ENCODE peak calls at places on chromosome 15, in ten cellular contexts. M, A, H, P, I, D, X, L, S and V are unnamed samples.

GRCh38 chr15:75193272-75193671 is 8.4 kb upstream of the C15orf39 start:
- DNase-seq in L (no peak), P (no peak), D (no peak), S (no peak), M (no peak), H (no peak), A (no peak), I (no peak), X (no peak), V (no peak)

GRCh38 chr15:48800811-48801460 is 9.9 kb downstream of the CEP152 start:
- DNase-seq in D (no peak), X (peak), M (peak), L (no peak), A (no peak), S (no peak), H (no peak), I (no peak), P (peak), V (no peak)

GRCh38 chr15:69838338-69838737 is 259.4 kb downstream of the TLE3 start:
- DNase-seq in P (no peak), L (no peak), H (no peak), A (no peak), S (no peak), D (no peak), M (no peak), I (no peak), X (no peak), V (no peak)

GRCh38 chr15:40767838-40768491 is 1.8 kb upstream of the C15orf62 start:
- DNase-seq in L (no peak), P (no peak), I (no peak), S (no peak), D (no peak), M (no peak), A (no peak), H (no peak), X (no peak), V (peak)

GRCh38 chr15:91852741-91853500 is 587 bp upstream of the SLCO3A1 start:
- DNase-seq in I (peak), L (peak), A (peak), X (peak), D (peak), P (peak), M (peak), H (peak), S (peak), V (peak)

GRCh38 chr15:82805994-82806406 is at the start of gene FSD2:
- DNase-seq in X (no peak), P (no peak), L (no peak), I (no peak), M (no peak), D (peak), S (no peak), H (no peak), A (no peak), V (peak)

GRCh38 chr15:88115529-88116152 is 140.9 kb downstream of the NTRK3 start:
- DNase-seq in A (no peak), D (no peak), X (peak), L (no peak), I (no peak), M (no peak), P (no peak), H (no peak), S (no peak), V (peak)

GRCh38 chr15:69325456-69325971 is 26.8 kb downstream of the PAQR5 start:
- DNase-seq in A (no peak), S (no peak), H (no peak), D (no peak), M (no peak), L (no peak), P (no peak), X (no peak), I (no peak), V (no peak)

GRCh38 chr15:62855085-62855476 is 187.5 kb upstream of the TPM1 start:
- DNase-seq in X (no peak), L (no peak), I (no peak), S (no peak), P (no peak), M (no peak), A (no peak), D (no peak), H (no peak), V (no peak)

GRCh38 chr15:87604857-87605446 is 651.6 kb downstream of the NTRK3 start:
- DNase-seq in H (no peak), M (no peak), P (no peak), I (no peak), X (peak), L (peak), S (no peak), A (no peak), D (no peak), V (no peak)

GRCh38 chr15:67892559-67893377 is 52.9 kb upstream of the RNU6-1 start:
- DNase-seq in M (no peak), S (peak), A (no peak), I (no peak), X (peak), D (no peak), H (no peak), L (no peak), P (no peak), V (no peak)

GRCh38 chr15:50166216-50166615 is 15.8 kb upstream of the SLC27A2 start:
- DNase-seq in I (no peak), A (no peak), H (no peak), M (peak), X (peak), D (no peak), L (no peak), P (peak), S (no peak), V (no peak)

GRCh38 chr15:60374628-60375081 is 23.1 kb downstream of the ANXA2 start:
- DNase-seq in P (peak), A (no peak), H (peak), X (peak), I (peak), L (no peak), D (no peak), M (peak), S (no peak), V (peak)

GRCh38 chr15:77975332-77976119 is 102.0 kb downstream of the TBC1D2B start:
- DNase-seq in I (no peak), A (no peak), M (no peak), L (no peak), D (no peak), X (no peak), H (no peak), S (no peak), P (no peak), V (no peak)

GRCh38 chr15:62269504-62269903 is 104.4 kb upstream of the C2CD4B start:
- DNase-seq in A (no peak), D (no peak), H (no peak), P (no peak), X (no peak), I (no peak), M (no peak), L (no peak), S (no peak), V (no peak)

GRCh38 chr15:68700395-68701123 is 120.1 kb downstream of the ANP32A start:
- DNase-seq in S (peak), H (no peak), D (no peak), I (no peak), L (peak), M (peak), X (peak), P (peak), A (no peak), V (no peak)

GRCh38 chr15:83207622-83208356 is at the start of gene HDGFL3:
- DNase-seq in S (peak), A (no peak), H (peak), X (peak), M (peak), P (peak), L (peak), I (peak), D (peak), V (peak)

GRCh38 chr15:43762824-43763223 is 13.9 kb downstream of the ELL3 start:
- DNase-seq in I (no peak), H (no peak), X (no peak), A (no peak), M (peak), L (no peak), D (no peak), P (peak), S (no peak), V (no peak)

GRCh38 chr15:93060336-93061248 is 28.4 kb downstream of the RGMA start:
- DNase-seq in A (no peak), X (no peak), S (no peak), H (no peak), I (no peak), L (no peak), M (no peak), D (no peak), P (no peak), V (no peak)

GRCh38 chr15:43440721-43441281 is 52.2 kb downstream of the TP53BP1 start:
- DNase-seq in S (peak), P (peak), H (no peak), I (peak), D (no peak), A (no peak), X (peak), M (peak), L (no peak), V (no peak)

GRCh38 chr15:74830868-74831267 is 4.4 kb downstream of the CPLX3 start:
- DNase-seq in H (no peak), M (no peak), D (no peak), I (no peak), L (no peak), A (no peak), X (no peak), P (no peak), S (no peak), V (no peak)

GRCh38 chr15:70244978-70245542 is 147.3 kb upstream of the TLE3 start:
- DNase-seq in H (no peak), P (no peak), D (no peak), S (no peak), I (no peak), L (no peak), A (no peak), M (no peak), X (no peak), V (no peak)

GRCh38 chr15:82849556-82850241 is 40.3 kb downstream of the WHAMM start:
- DNase-seq in S (peak), D (no peak), H (peak), A (peak), M (peak), L (peak), X (peak), I (peak), P (peak), V (peak)

GRCh38 chr15:101528108-101528916 is 38.8 kb upstream of the PCSK6 start:
- DNase-seq in X (peak), D (no peak), I (peak), L (no peak), S (peak), H (no peak), P (no peak), A (no peak), M (no peak), V (peak)

GRCh38 chr15:39179980-39180379 is 400.9 kb upstream of the THBS1 start:
- DNase-seq in A (no peak), H (no peak), L (no peak), S (no peak), X (peak), D (no peak), I (no peak), M (peak), P (no peak), V (no peak)

GRCh38 chr15:55897560-55898336 is 95.7 kb downstream of the NEDD4 start:
- DNase-seq in H (peak), X (peak), A (no peak), M (peak), L (peak), I (peak), S (peak), D (no peak), P (peak), V (peak)

GRCh38 chr15:79432345-79433311 is 492 bp downstream of the MINAR1 start:
- DNase-seq in A (no peak), I (no peak), X (peak), H (no peak), S (no peak), M (no peak), L (peak), D (no peak), P (no peak), V (peak)

GRCh38 chr15:92332125-92332899 is 61.4 kb upstream of the ST8SIA2 start:
- DNase-seq in I (no peak), X (no peak), H (no peak), S (no peak), L (no peak), M (no peak), A (no peak), P (no peak), D (no peak), V (no peak)

GRCh38 chr15:38555686-38556334 is 8.8 kb downstream of the RASGRP1 start:
- DNase-seq in L (no peak), X (no peak), I (no peak), H (no peak), M (peak), P (peak), D (no peak), S (no peak), A (no peak), V (no peak)

GRCh38 chr15:71800835-71801745 is 9.3 kb upstream of the NR2E3 start:
- DNase-seq in H (peak), L (no peak), I (peak), M (peak), S (peak), A (no peak), X (peak), P (peak), D (no peak), V (no peak)

GRCh38 chr15:33988384-33988783 is 20.1 kb downstream of the CHRM5 start:
- DNase-seq in X (no peak), S (no peak), A (no peak), L (no peak), M (peak), I (no peak), H (no peak), P (peak), D (no peak), V (no peak)

GRCh38 chr15:33994005-33994615 is 25.8 kb downstream of the CHRM5 start:
- DNase-seq in X (peak), M (peak), P (peak), I (no peak), D (no peak), A (no peak), S (no peak), H (no peak), L (peak), V (no peak)
- TF ChIP-seq CTCF in X (peak), M (peak), P (peak), I (no peak), D (no peak), A (no peak), S (no peak), H (peak), L (no peak), V (no peak)

DNA sequence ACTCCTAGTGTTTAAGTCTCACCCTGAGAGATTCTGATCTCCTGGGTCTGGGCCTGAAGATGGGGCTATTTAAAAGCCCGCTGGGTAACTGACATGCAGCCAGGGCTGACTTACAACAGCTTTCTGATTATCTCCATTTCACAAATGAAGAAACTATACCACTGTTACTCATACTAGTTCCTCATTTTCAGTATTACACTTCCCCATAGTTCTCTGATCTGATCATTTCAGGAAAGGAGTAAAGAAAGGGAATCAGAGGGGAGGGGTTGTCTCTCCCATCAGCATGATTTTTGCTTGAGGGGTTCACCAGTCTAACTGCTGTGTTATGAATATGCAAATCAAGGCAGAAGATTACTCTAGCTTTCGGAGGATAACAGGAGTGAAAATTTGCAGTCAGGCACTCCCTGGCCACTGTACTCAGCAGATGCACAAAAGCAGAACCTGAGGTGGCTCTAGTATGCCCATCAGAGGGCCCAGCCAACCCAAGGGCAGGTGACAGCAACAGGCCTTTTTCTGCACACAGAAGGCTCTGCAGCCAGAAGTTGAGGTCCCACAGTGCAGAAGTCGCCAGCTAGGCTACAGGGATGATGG is 59.4 kb downstream of the DAPK2 start:
- DNase-seq in S (no peak), X (no peak), P (peak), D (no peak), I (no peak), A (no peak), M (no peak), L (no peak), H (no peak), V (no peak)
- TF ChIP-seq CTCF in S (no peak), X (no peak), P (no peak), D (no peak), I (no peak), A (no peak), M (no peak), L (no peak), H (no peak), V (no peak)

GRCh38 chr15:52765779-52766178 is 24.4 kb downstream of the ONECUT1 start:
- DNase-seq in A (no peak), P (peak), D (no peak), M (peak), X (peak), I (no peak), S (no peak), L (peak), H (no peak), V (no peak)
- TF ChIP-seq CTCF in A (no peak), P (peak), D (no peak), M (peak), X (peak), I (no peak), S (no peak), L (peak), H (peak), V (no peak)

GRCh38 chr15:28998511-28998910 is 112.7 kb downstream of the APBA2 start:
- DNase-seq in L (no peak), H (no peak), P (no peak), I (no peak), X (no peak), D (no peak), A (no peak), M (no peak), S (no peak), V (no peak)
- TF ChIP-seq CTCF in L (no peak), H (no peak), P (no peak), I (no peak), X (no peak), D (no peak), A (no peak), M (no peak), S (no peak), V (no peak)

GRCh38 chr15:100350434-100351226 is 8.9 kb upstream of the ADAMTS17 start:
- DNase-seq in M (peak), D (no peak), H (no peak), P (peak), X (peak), L (no peak), S (peak), A (no peak), I (peak), V (peak)
- TF ChIP-seq CTCF in M (no peak), D (no peak), H (no peak), P (no peak), X (no peak), L (no peak), S (no peak), A (no peak), I (peak), V (no peak)

GRCh38 chr15:35751421-35752133 is 205.6 kb upstream of the DPH6 start:
- DNase-seq in S (peak), I (peak), P (peak), H (peak), A (peak), X (peak), L (peak), D (no peak), M (peak), V (peak)
- TF ChIP-seq CTCF in S (peak), I (peak), P (peak), H (peak), A (peak), X (peak), L (peak), D (no peak), M (peak), V (peak)

DNA sequence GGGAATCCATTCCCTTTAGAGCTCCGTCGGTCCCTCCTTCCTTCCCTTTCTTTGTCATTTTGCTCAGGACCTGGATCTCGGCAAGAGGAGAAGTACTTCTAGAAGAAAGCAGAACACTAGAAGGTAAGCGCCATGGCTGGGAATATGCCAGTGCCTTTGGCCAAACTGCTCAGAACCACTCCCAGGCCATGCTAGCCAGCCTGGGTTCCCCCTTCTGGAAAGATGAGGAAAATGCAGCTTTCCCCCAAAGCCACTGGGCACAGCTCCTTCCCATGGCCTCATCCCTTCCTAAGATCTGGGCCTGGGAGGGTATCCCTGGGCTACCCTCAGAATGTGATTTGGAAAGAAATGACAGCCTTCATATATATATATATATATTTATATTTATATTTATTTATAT is 6.3 kb upstream of the ISL2 start:
- DNase-seq in I (peak), M (peak), H (no peak), P (peak), S (no peak), L (peak), D (no peak), A (no peak), X (peak), V (no peak)
- TF ChIP-seq CTCF in I (peak), M (peak), H (peak), P (peak), S (peak), L (peak), D (no peak), A (no peak), X (peak), V (peak)